ENCODE peak calls at places on chromosomes 7 and 10, in ten cellular contexts. R is non-pigmented ciliary epithelial cell; X is CD8-positive, alpha-beta T cell; E is kidney; B is heart left ventricle; N is neural crest cell; J is stimulated activated CD8-positive, alpha-beta memory T cell treated with anti-CD3 and anti-CD28 coated beads, Interleukin-2, amount 100 ng/mL, for 1 hour; I is testis; H is left cardiac atrium; Z is glutamatergic neuron. P is an unnamed sample.

GRCh38 chr10:2928219-2928840 is 139.0 kb upstream of the PFKP start:
- DNase-seq in R (no peak), X (no peak), E (no peak), B (peak), N (peak), J (no peak), I (peak), H (peak), Z (peak), P (peak)

GRCh38 chr7:116231543-116232401 is 21.4 kb downstream of the TES start:
- DNase-seq in R (no peak), X (no peak), E (no peak), B (no peak), N (no peak), J (no peak), I (no peak), H (no peak), Z (no peak), P (no peak)

GRCh38 chr7:23347682-23348180 is 48.6 kb downstream of the MALSU1 start:
- DNase-seq in R (no peak), X (no peak), E (no peak), B (no peak), N (no peak), J (no peak), I (no peak), H (no peak), Z (no peak), P (no peak)

GRCh38 chr10:130038611-130039109 is 72.0 kb downstream of the C10orf143 start:
- DNase-seq in R (no peak), X (no peak), E (no peak), B (no peak), N (no peak), J (no peak), I (no peak), H (no peak), Z (no peak), P (no peak)

GRCh38 chr7:23419160-23419559 is 51.1 kb downstream of the IGF2BP3 start:
- DNase-seq in R (no peak), X (no peak), E (no peak), B (no peak), N (no peak), J (no peak), I (no peak), H (no peak), Z (no peak), P (no peak)

GRCh38 chr7:69981646-69982045 is 383.4 kb downstream of the AUTS2 start:
- DNase-seq in R (no peak), X (no peak), E (no peak), B (no peak), N (no peak), J (no peak), I (no peak), H (no peak), Z (no peak), P (no peak)

GRCh38 chr7:141027043-141027442 is 12.3 kb upstream of the MRPS33 start:
- DNase-seq in R (no peak), X (no peak), E (no peak), B (no peak), N (no peak), J (no peak), I (no peak), H (no peak), Z (no peak), P (no peak)

GRCh38 chr10:132859084-132859855 is 73.3 kb upstream of the NKX6-2 start:
- DNase-seq in R (no peak), X (no peak), E (peak), B (no peak), N (no peak), J (no peak), I (no peak), H (no peak), Z (no peak), P (no peak)

P was measured in psoas muscle.